ENCODE peak calls at places on chromosomes 11 and 22, in eight cellular contexts. F, A, R, E, D, C, B and G are unnamed samples.

GRCh38 chr11:73412308-73412707 is 36.1 kb downstream of the RELT start:
- DNase-seq in F (no peak), B (peak), R (no peak), C (no peak), D (no peak), E (no peak), A (no peak), G (no peak)

GRCh38 chr22:46797355-46797754 is 34.9 kb downstream of the TBC1D22A start:
- DNase-seq in E (no peak), F (no peak), B (peak), A (no peak), D (no peak), R (peak), C (no peak), G (no peak)

GRCh38 chr11:81331073-81331472 is 1402.6 kb downstream of the FAM181B start:
- DNase-seq in A (no peak), R (no peak), D (no peak), C (no peak), F (no peak), B (no peak), E (no peak), G (no peak)

GRCh38 chr11:17634776-17635550 is 84.4 kb upstream of the MYOD1 start:
- DNase-seq in F (no peak), A (no peak), R (no peak), D (no peak), E (no peak), C (no peak), B (no peak), G (no peak)

GRCh38 chr11:115741376-115741775 is 237.2 kb upstream of the CADM1 start:
- DNase-seq in D (no peak), R (no peak), E (no peak), F (no peak), A (no peak), B (no peak), C (no peak), G (no peak)

GRCh38 chr22:22487869-22488597 is 20.5 kb downstream of the ZNF280B start:
- DNase-seq in R (no peak), E (no peak), C (no peak), D (no peak), F (no peak), A (no peak), B (no peak), G (no peak)

GRCh38 chr22:27489265-27489675 is 312.3 kb downstream of the MN1 start:
- DNase-seq in E (no peak), R (peak), B (peak), D (no peak), C (no peak), F (no peak), A (peak), G (no peak)

GRCh38 chr11:69661413-69661715 is 13.8 kb downstream of the LTO1 start:
- DNase-seq in F (no peak), A (no peak), D (no peak), C (no peak), R (no peak), B (no peak), E (no peak), G (no peak)

GRCh38 chr11:45259607-45260006 is 26.5 kb downstream of the SYT13 start:
- DNase-seq in E (no peak), F (no peak), B (peak), C (no peak), D (no peak), R (peak), A (peak), G (no peak)

GRCh38 chr11:14638561-14638960 is 5.0 kb upstream of the PDE3B start:
- DNase-seq in A (no peak), E (no peak), D (no peak), B (no peak), F (no peak), C (no peak), R (no peak), G (no peak)

GRCh38 chr22:29073618-29074275 is 912 bp downstream of the KREMEN1 start:
- DNase-seq in R (peak), B (peak), A (peak), E (no peak), C (no peak), D (no peak), F (no peak), G (no peak)

GRCh38 chr22:46328797-46329196 is 6.7 kb upstream of the TRMU start:
- DNase-seq in C (no peak), E (no peak), A (no peak), D (no peak), B (no peak), F (no peak), R (no peak), G (no peak)

GRCh38 chr11:22415481-22415880 is 77.3 kb downstream of the SLC17A6 start:
- DNase-seq in F (no peak), D (no peak), R (peak), E (no peak), C (no peak), B (no peak), A (no peak), G (no peak)

GRCh38 chr22:26023104-26023775 is 146.0 kb upstream of the SEZ6L start:
- DNase-seq in D (no peak), C (no peak), B (no peak), R (no peak), F (no peak), E (no peak), A (no peak), G (no peak)

GRCh38 chr11:69050592-69051380 is 2.1 kb downstream of the TPCN2 start:
- DNase-seq in A (no peak), F (no peak), B (no peak), D (peak), C (no peak), R (no peak), E (no peak), G (no peak)

GRCh38 chr22:26684173-26684572 is 26.8 kb downstream of the MIAT start:
- DNase-seq in A (no peak), D (no peak), C (no peak), B (no peak), F (no peak), E (no peak), R (no peak), G (no peak)

GRCh38 chr22:39490135-39490798 is 11.8 kb upstream of the MIEF1 start:
- DNase-seq in E (peak), R (peak), D (peak), F (peak), A (peak), B (peak), C (peak), G (peak)

GRCh38 chr22:45842141-45842831 is 134.7 kb downstream of the WNT7B start:
- DNase-seq in B (peak), A (no peak), F (no peak), R (peak), C (no peak), D (no peak), E (no peak), G (no peak)